ENCODE peak calls at places on chromosome 15, in ten cellular contexts. L is amniotic stem cell; A is H4; J is foreskin melanocyte; H is naive B cell; I is stimulated activated CD4-positive, alpha-beta T cell treated with anti-CD3 and anti-CD28 coated beads, Interleukin-12 subunit alpha, Interleukin-12 subunit beta, amount 100 ng/mL, for 48 hours; E is NCI-H524 treated with DMSO at 0.1 percent for 48 hours; G is left ventricle myocardium superior; X is nephron progenitor cell; C is RWPE1. Y is an unnamed sample.

GRCh38 chr15:65738649-65739048 is 53.4 kb downstream of the DENND4A start:
- DNase-seq in A (no peak), H (no peak), J (no peak), L (no peak), G (no peak), C (no peak), X (no peak), I (no peak), E (no peak), Y (no peak)

GRCh38 chr15:30670056-30670455 is 44.1 kb downstream of the ARHGAP11B start:
- DNase-seq in C (no peak), G (no peak), L (no peak), H (no peak), A (no peak), X (no peak), I (no peak), J (no peak), E (no peak), Y (no peak)

GRCh38 chr15:53917109-53917508 is 61.1 kb upstream of the UNC13C start:
- DNase-seq in G (no peak), H (no peak), A (no peak), L (no peak), I (no peak), J (no peak), E (no peak), X (no peak), C (no peak), Y (no peak)

GRCh38 chr15:50380089-50380488 is 25.1 kb upstream of the GABPB1 start:
- DNase-seq in G (no peak), A (peak; percentile 8), E (no peak), X (no peak), H (no peak), I (no peak), J (no peak), C (no peak), L (no peak), Y (no peak)

GRCh38 chr15:51234181-51234927 is 104.0 kb downstream of the CYP19A1 start:
- DNase-seq in H (no peak), L (no peak), A (no peak), I (no peak), G (no peak), X (peak; percentile 9), J (no peak), E (no peak), C (no peak), Y (no peak)

GRCh38 chr15:31387483-31388118 is 61.0 kb downstream of the KLF13 start:
- DNase-seq in G (peak; percentile 87), A (peak; percentile 43), I (no peak), X (no peak), J (no peak), L (no peak), C (no peak), H (no peak), E (peak; percentile 57), Y (no peak)

GRCh38 chr15:90883526-90883931 is 775 bp upstream of the FES start:
- DNase-seq in J (peak; percentile 34), A (no peak), L (no peak), G (no peak), X (no peak), I (no peak), H (no peak), E (no peak), C (no peak), Y (no peak)

GRCh38 chr15:97680606-97681220 is 279.8 kb upstream of the ARRDC4 start:
- DNase-seq in L (no peak), A (no peak), X (no peak), I (no peak), H (no peak), E (no peak), C (no peak), G (no peak), J (no peak), Y (no peak)

GRCh38 chr15:88604972-88605506 is 16.1 kb upstream of the AEN start:
- DNase-seq in G (no peak), A (no peak), J (no peak), L (no peak), E (no peak), H (no peak), I (no peak), X (no peak), C (no peak), Y (no peak)

GRCh38 chr15:49063402-49064280 is 17.4 kb upstream of the SECISBP2L start:
- DNase-seq in C (no peak), G (no peak), J (no peak), A (no peak), X (no peak), H (no peak), I (no peak), L (no peak), E (no peak), Y (no peak)

GRCh38 chr15:34365073-34365825 is 1.7 kb downstream of the LPCAT4 start:
- DNase-seq in L (no peak), H (no peak), A (no peak), G (peak; percentile 69), X (no peak), C (no peak), I (no peak), E (no peak), J (no peak), Y (no peak)

GRCh38 chr15:93048426-93048721 is 40.6 kb downstream of the RGMA start:
- DNase-seq in H (no peak), C (no peak), G (peak; percentile 20), A (no peak), J (no peak), L (no peak), X (no peak), E (no peak), I (no peak), Y (no peak)

GRCh38 chr15:62977952-62978811 is 64.4 kb upstream of the TPM1 start:
- DNase-seq in C (no peak), J (peak; percentile 69), H (no peak), X (no peak), E (no peak), L (no peak), A (no peak), I (no peak), G (no peak), Y (no peak)

GRCh38 chr15:92920595-92921169 is 20.6 kb downstream of the CHD2 start:
- DNase-seq in H (no peak), G (no peak), J (no peak), C (no peak), L (no peak), X (no peak), A (no peak), E (no peak), I (no peak), Y (no peak)

GRCh38 chr15:68187559-68187958 is 17.6 kb downstream of the CALML4 start:
- DNase-seq in C (peak; percentile 49), I (no peak), G (peak; percentile 58), A (peak; percentile 83), J (no peak), E (no peak), X (no peak), L (peak; percentile 38), H (no peak), Y (no peak)

GRCh38 chr15:56295433-56295832 is 51.8 kb upstream of the RFX7 start:
- DNase-seq in L (no peak), H (no peak), X (no peak), I (no peak), C (no peak), G (no peak), E (no peak), A (no peak), J (no peak), Y (no peak)

GRCh38 chr15:84822774-84823579 is 5.8 kb downstream of the ALPK3 start:
- DNase-seq in A (no peak), C (no peak), I (no peak), J (no peak), H (no peak), X (no peak), G (no peak), E (peak; percentile 61), L (no peak), Y (no peak)

GRCh38 chr15:77839431-77839830 is 206.7 kb upstream of the LINGO1 start:
- DNase-seq in X (no peak), I (no peak), J (no peak), G (no peak), E (no peak), L (no peak), A (no peak), C (no peak), H (no peak), Y (no peak)

GRCh38 chr15:82641129-82641798 is 5.9 kb downstream of the CPEB1 start:
- DNase-seq in L (no peak), E (peak; percentile 77), G (no peak), H (no peak), X (no peak), J (no peak), C (no peak), I (no peak), A (no peak), Y (no peak)

GRCh38 chr15:72685925-72686794 is at the start of the genes BBS4 and HIGD2B:
- DNase-seq in A (peak; percentile 91), G (peak; percentile 91), L (no peak), C (peak; percentile 81), J (peak; percentile 89), H (peak; percentile 86), E (no peak), X (peak; percentile 90), I (peak; percentile 85), Y (peak; percentile 97)

GRCh38 chr15:26731965-26732364 is 40.9 kb downstream of the GABRB3 start:
- DNase-seq in A (no peak), X (no peak), I (no peak), C (no peak), G (no peak), H (no peak), J (no peak), E (peak; percentile 2), L (no peak), Y (no peak)

GRCh38 chr15:92880796-92881569 is 19.1 kb upstream of the CHD2 start:
- DNase-seq in G (no peak), X (no peak), C (no peak), H (no peak), J (no peak), L (no peak), A (no peak), E (peak; percentile 56), I (no peak), Y (no peak)

GRCh38 chr15:64455951-64456350 is 4.4 kb upstream of the ZNF609 start:
- DNase-seq in L (no peak), G (no peak), E (no peak), J (no peak), A (no peak), C (no peak), H (peak; percentile 64), X (no peak), I (no peak), Y (peak; percentile 77)

GRCh38 chr15:30008156-30008555 is 74.6 kb upstream of the GOLGA8J start:
- DNase-seq in C (no peak), G (no peak), L (no peak), E (no peak), J (no peak), H (no peak), I (no peak), A (no peak), X (no peak), Y (no peak)

GRCh38 chr15:45133561-45133920 is 3.7 kb downstream of the DUOX1 start:
- DNase-seq in X (no peak), G (no peak), C (no peak), I (no peak), J (no peak), L (no peak), E (peak; percentile 73), A (no peak), H (no peak), Y (no peak)

GRCh38 chr15:84949043-84949442 is 32.6 kb upstream of the PDE8A start:
- DNase-seq in G (no peak), A (no peak), L (no peak), J (no peak), X (no peak), H (no peak), C (no peak), I (no peak), E (no peak), Y (no peak)

GRCh38 chr15:40562691-40563090 is 2.2 kb downstream of the CCDC32 start:
- DNase-seq in E (no peak), L (no peak), H (no peak), J (no peak), G (no peak), X (no peak), A (no peak), C (no peak), I (no peak), Y (no peak)

GRCh38 chr15:36936652-36937051 is 163.7 kb downstream of the MEIS2 start:
- DNase-seq in E (no peak), H (no peak), X (no peak), I (no peak), A (no peak), C (no peak), J (no peak), G (no peak), L (no peak), Y (no peak)

Y was measured in NAMALWA.